ENCODE peak calls at places on chromosomes 12 and 14, in eight cellular contexts. One of them, this sample, is unnamed.

GRCh38 chr12:1922985-1923384 is 4.5 kb upstream of the CACNA2D4 start:
- DNase-seq in aorta: peak; percentile 28
- DNase-seq in effector memory CD4-positive, alpha-beta T cell: no peak
- DNase-seq in adrenal gland: peak; percentile 5
- DNase-seq in endothelial cell of umbilical vein: no peak
- DNase-seq in fibroblast of mammary gland: no peak
- DNase-seq in sigmoid colon: no peak
- DNase-seq in fibroblast of pulmonary artery: no peak
- DNase-seq in this sample: no peak

GRCh38 chr12:70520847-70521246 is 116.4 kb downstream of the PTPRB start:
- DNase-seq in aorta: no peak
- DNase-seq in fibroblast of mammary gland: no peak
- DNase-seq in fibroblast of pulmonary artery: no peak
- DNase-seq in adrenal gland: no peak
- DNase-seq in effector memory CD4-positive, alpha-beta T cell: no peak
- DNase-seq in endothelial cell of umbilical vein: no peak
- DNase-seq in sigmoid colon: no peak
- DNase-seq in this sample: no peak

GRCh38 chr12:108828774-108829173 is 28.6 kb downstream of the SSH1 start:
- DNase-seq in fibroblast of pulmonary artery: peak; percentile 90
- DNase-seq in aorta: no peak
- DNase-seq in effector memory CD4-positive, alpha-beta T cell: no peak
- DNase-seq in sigmoid colon: no peak
- DNase-seq in endothelial cell of umbilical vein: peak; percentile 78
- DNase-seq in adrenal gland: no peak
- DNase-seq in fibroblast of mammary gland: peak; percentile 98
- DNase-seq in this sample: peak; percentile 76

GRCh38 chr12:70806827-70807226 is 113.7 kb downstream of the PTPRR start:
- DNase-seq in endothelial cell of umbilical vein: no peak
- DNase-seq in effector memory CD4-positive, alpha-beta T cell: no peak
- DNase-seq in sigmoid colon: no peak
- DNase-seq in fibroblast of pulmonary artery: no peak
- DNase-seq in fibroblast of mammary gland: no peak
- DNase-seq in adrenal gland: no peak
- DNase-seq in aorta: no peak
- DNase-seq in this sample: no peak

GRCh38 chr14:52730708-52731111 is 744 bp downstream of the STYX start:
- DNase-seq in aorta: no peak
- DNase-seq in fibroblast of mammary gland: peak; percentile 23
- DNase-seq in fibroblast of pulmonary artery: peak; percentile 21
- DNase-seq in endothelial cell of umbilical vein: peak; percentile 61
- DNase-seq in sigmoid colon: no peak
- DNase-seq in effector memory CD4-positive, alpha-beta T cell: no peak
- DNase-seq in adrenal gland: no peak
- DNase-seq in this sample: no peak

GRCh38 chr12:88247241-88247643 is 105.1 kb downstream of the TMTC3 start:
- DNase-seq in effector memory CD4-positive, alpha-beta T cell: no peak
- DNase-seq in sigmoid colon: no peak
- DNase-seq in endothelial cell of umbilical vein: peak; percentile 46
- DNase-seq in aorta: no peak
- DNase-seq in adrenal gland: no peak
- DNase-seq in fibroblast of mammary gland: peak; percentile 92
- DNase-seq in fibroblast of pulmonary artery: peak; percentile 75
- DNase-seq in this sample: peak; percentile 89

GRCh38 chr12:27777141-27777540 is 2.9 kb upstream of the KLHL42 start:
- DNase-seq in adrenal gland: no peak
- DNase-seq in endothelial cell of umbilical vein: no peak
- DNase-seq in fibroblast of mammary gland: no peak
- DNase-seq in effector memory CD4-positive, alpha-beta T cell: no peak
- DNase-seq in sigmoid colon: no peak
- DNase-seq in fibroblast of pulmonary artery: no peak
- DNase-seq in aorta: no peak
- DNase-seq in this sample: no peak

GRCh38 chr12:19398376-19399363 is 40.6 kb upstream of the AEBP2 start:
- DNase-seq in effector memory CD4-positive, alpha-beta T cell: no peak
- DNase-seq in adrenal gland: no peak
- DNase-seq in aorta: no peak
- DNase-seq in endothelial cell of umbilical vein: no peak
- DNase-seq in fibroblast of pulmonary artery: peak; percentile 45
- DNase-seq in sigmoid colon: no peak
- DNase-seq in fibroblast of mammary gland: peak; percentile 85
- DNase-seq in this sample: no peak

GRCh38 chr14:97106166-97106565 is 309.0 kb downstream of the VRK1 start:
- DNase-seq in adrenal gland: no peak
- DNase-seq in effector memory CD4-positive, alpha-beta T cell: no peak
- DNase-seq in sigmoid colon: no peak
- DNase-seq in fibroblast of mammary gland: no peak
- DNase-seq in fibroblast of pulmonary artery: no peak
- DNase-seq in aorta: no peak
- DNase-seq in endothelial cell of umbilical vein: no peak
- DNase-seq in this sample: no peak

GRCh38 chr12:106179086-106179485 is 40.3 kb upstream of the NUAK1 start:
- DNase-seq in adrenal gland: no peak
- DNase-seq in fibroblast of mammary gland: peak; percentile 50
- DNase-seq in endothelial cell of umbilical vein: no peak
- DNase-seq in effector memory CD4-positive, alpha-beta T cell: no peak
- DNase-seq in fibroblast of pulmonary artery: no peak
- DNase-seq in aorta: no peak
- DNase-seq in sigmoid colon: peak; percentile 86
- DNase-seq in this sample: no peak

GRCh38 chr14:33539918-33540357 is 410.9 kb downstream of the EGLN3 start:
- DNase-seq in fibroblast of mammary gland: no peak
- DNase-seq in endothelial cell of umbilical vein: peak; percentile 76
- DNase-seq in sigmoid colon: no peak
- DNase-seq in effector memory CD4-positive, alpha-beta T cell: no peak
- DNase-seq in fibroblast of pulmonary artery: peak; percentile 50
- DNase-seq in aorta: no peak
- DNase-seq in adrenal gland: no peak
- DNase-seq in this sample: no peak

GRCh38 chr12:32662665-32663064 is 16.4 kb upstream of the DNM1L start:
- DNase-seq in sigmoid colon: no peak
- DNase-seq in adrenal gland: no peak
- DNase-seq in fibroblast of mammary gland: no peak
- DNase-seq in aorta: no peak
- DNase-seq in fibroblast of pulmonary artery: no peak
- DNase-seq in endothelial cell of umbilical vein: no peak
- DNase-seq in effector memory CD4-positive, alpha-beta T cell: no peak
- DNase-seq in this sample: no peak

GRCh38 chr12:131597327-131597726 is 113.6 kb upstream of the SFSWAP start:
- DNase-seq in adrenal gland: no peak
- DNase-seq in effector memory CD4-positive, alpha-beta T cell: no peak
- DNase-seq in fibroblast of mammary gland: no peak
- DNase-seq in endothelial cell of umbilical vein: no peak
- DNase-seq in sigmoid colon: no peak
- DNase-seq in fibroblast of pulmonary artery: no peak
- DNase-seq in aorta: no peak
- DNase-seq in this sample: no peak

GRCh38 chr14:33742166-33742565 is 208.7 kb downstream of the EGLN3 start:
- DNase-seq in endothelial cell of umbilical vein: no peak
- DNase-seq in effector memory CD4-positive, alpha-beta T cell: no peak
- DNase-seq in sigmoid colon: no peak
- DNase-seq in fibroblast of mammary gland: no peak
- DNase-seq in fibroblast of pulmonary artery: no peak
- DNase-seq in aorta: no peak
- DNase-seq in adrenal gland: no peak
- DNase-seq in this sample: no peak

GRCh38 chr12:77402726-77403125 is 337.4 kb upstream of the E2F7 start:
- DNase-seq in effector memory CD4-positive, alpha-beta T cell: no peak
- DNase-seq in sigmoid colon: no peak
- DNase-seq in fibroblast of pulmonary artery: peak; percentile 42
- DNase-seq in fibroblast of mammary gland: peak; percentile 40
- DNase-seq in endothelial cell of umbilical vein: peak; percentile 44
- DNase-seq in adrenal gland: no peak
- DNase-seq in aorta: no peak
- DNase-seq in this sample: no peak

GRCh38 chr14:104688755-104689619 is at the start of gene INF2:
- DNase-seq in fibroblast of mammary gland: peak; percentile 47
- DNase-seq in sigmoid colon: no peak
- DNase-seq in aorta: peak; percentile 75
- DNase-seq in adrenal gland: peak; percentile 68
- DNase-seq in endothelial cell of umbilical vein: peak; percentile 35
- DNase-seq in fibroblast of pulmonary artery: peak; percentile 45
- DNase-seq in effector memory CD4-positive, alpha-beta T cell: peak; percentile 33
- DNase-seq in this sample: peak; percentile 66

GRCh38 chr12:16602412-16602811 is 3.5 kb downstream of the LMO3 start:
- DNase-seq in effector memory CD4-positive, alpha-beta T cell: no peak
- DNase-seq in fibroblast of pulmonary artery: no peak
- DNase-seq in aorta: no peak
- DNase-seq in endothelial cell of umbilical vein: no peak
- DNase-seq in adrenal gland: no peak
- DNase-seq in fibroblast of mammary gland: no peak
- DNase-seq in sigmoid colon: no peak
- DNase-seq in this sample: no peak

GRCh38 chr12:16603265-16603915 is 2.6 kb downstream of the LMO3 start:
- DNase-seq in effector memory CD4-positive, alpha-beta T cell: no peak
- DNase-seq in fibroblast of mammary gland: no peak
- DNase-seq in sigmoid colon: no peak
- DNase-seq in fibroblast of pulmonary artery: no peak
- DNase-seq in adrenal gland: no peak
- DNase-seq in aorta: no peak
- DNase-seq in endothelial cell of umbilical vein: no peak
- DNase-seq in this sample: no peak

GRCh38 chr12:16604853-16605252 is 1.1 kb downstream of the LMO3 start:
- DNase-seq in endothelial cell of umbilical vein: no peak
- DNase-seq in fibroblast of pulmonary artery: no peak
- DNase-seq in fibroblast of mammary gland: peak; percentile 2
- DNase-seq in aorta: no peak
- DNase-seq in effector memory CD4-positive, alpha-beta T cell: no peak
- DNase-seq in adrenal gland: peak; percentile 17
- DNase-seq in sigmoid colon: peak; percentile 76
- DNase-seq in this sample: no peak

GRCh38 chr12:16605666-16606116 is 271 bp downstream of the LMO3 start:
- DNase-seq in fibroblast of pulmonary artery: peak; percentile 44
- DNase-seq in adrenal gland: peak; percentile 25
- DNase-seq in effector memory CD4-positive, alpha-beta T cell: no peak
- DNase-seq in endothelial cell of umbilical vein: peak; percentile 15
- DNase-seq in aorta: no peak
- DNase-seq in fibroblast of mammary gland: peak; percentile 28
- DNase-seq in sigmoid colon: peak; percentile 66
- DNase-seq in this sample: peak; percentile 12

DNA sequence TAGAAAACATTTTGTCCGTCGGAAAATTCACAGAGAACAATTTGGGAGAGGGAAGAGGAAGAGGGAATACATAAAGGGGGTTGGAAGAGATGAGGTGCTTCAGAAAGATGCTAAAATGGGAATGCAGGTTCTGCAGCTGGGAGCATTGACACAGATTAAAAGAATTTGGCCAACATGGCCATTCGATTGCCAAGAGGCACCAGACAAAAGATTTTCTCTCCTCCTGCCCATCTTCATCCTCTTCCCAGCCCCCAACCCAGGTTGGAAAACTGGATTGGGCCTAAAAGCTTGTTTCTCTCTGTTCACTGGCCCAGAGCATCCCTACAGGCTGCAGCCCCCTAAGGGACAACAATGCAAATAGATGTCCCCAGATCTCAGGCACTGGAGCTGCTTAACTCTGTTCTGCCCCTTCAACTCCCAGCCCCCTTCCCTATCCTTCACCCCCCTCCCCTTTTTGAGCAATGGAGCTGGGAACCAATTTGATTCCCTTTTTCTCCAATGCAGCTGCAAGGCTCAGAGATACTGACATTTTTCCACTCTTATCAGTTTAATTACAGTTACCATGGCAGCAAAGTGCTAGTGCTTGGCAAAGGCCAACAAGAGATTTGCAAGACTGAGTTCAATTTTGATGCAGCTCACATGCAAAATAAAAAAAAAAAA is 1.9 kb downstream of the LMO3 start:
- DNase-seq in sigmoid colon: no peak
- DNase-seq in aorta: no peak
- DNase-seq in fibroblast of mammary gland: no peak
- DNase-seq in endothelial cell of umbilical vein: no peak
- DNase-seq in effector memory CD4-positive, alpha-beta T cell: no peak
- DNase-seq in fibroblast of pulmonary artery: peak; percentile 36
- DNase-seq in adrenal gland: no peak
- DNase-seq in this sample: no peak
- H3K4me3 ChIP-seq in sigmoid colon: peak overlapping the region; percentile 50
- H3K4me3 ChIP-seq in aorta: no peak overlapping the region
- H3K4me3 ChIP-seq in fibroblast of mammary gland: no peak overlapping the region
- H3K4me3 ChIP-seq in endothelial cell of umbilical vein: no peak overlapping the region
- H3K4me3 ChIP-seq in effector memory CD4-positive, alpha-beta T cell: no peak overlapping the region
- H3K4me3 ChIP-seq in fibroblast of pulmonary artery: peak overlapping the region; percentile 79
- H3K4me3 ChIP-seq in adrenal gland: no peak overlapping the region
- H3K4me3 ChIP-seq in this sample: no peak overlapping the region

GRCh38 chr12:3054374-3054773 is 22.8 kb upstream of the TSPAN9 start:
- DNase-seq in fibroblast of mammary gland: no peak
- DNase-seq in fibroblast of pulmonary artery: no peak
- DNase-seq in adrenal gland: no peak
- DNase-seq in effector memory CD4-positive, alpha-beta T cell: no peak
- DNase-seq in aorta: peak; percentile 19
- DNase-seq in sigmoid colon: no peak
- DNase-seq in endothelial cell of umbilical vein: no peak
- DNase-seq in this sample: no peak

GRCh38 chr12:3049176-3049575 is 28.0 kb upstream of the TSPAN9 start:
- DNase-seq in aorta: no peak
- DNase-seq in effector memory CD4-positive, alpha-beta T cell: no peak
- DNase-seq in fibroblast of pulmonary artery: no peak
- DNase-seq in sigmoid colon: no peak
- DNase-seq in fibroblast of mammary gland: no peak
- DNase-seq in endothelial cell of umbilical vein: no peak
- DNase-seq in adrenal gland: no peak
- DNase-seq in this sample: no peak

GRCh38 chr12:3049596-3050314 is 27.4 kb upstream of the TSPAN9 start:
- DNase-seq in adrenal gland: no peak
- DNase-seq in effector memory CD4-positive, alpha-beta T cell: no peak
- DNase-seq in fibroblast of pulmonary artery: no peak
- DNase-seq in endothelial cell of umbilical vein: no peak
- DNase-seq in fibroblast of mammary gland: no peak
- DNase-seq in aorta: no peak
- DNase-seq in sigmoid colon: no peak
- DNase-seq in this sample: no peak

GRCh38 chr12:3055712-3056467 is 21.3 kb upstream of the TSPAN9 start:
- DNase-seq in endothelial cell of umbilical vein: no peak
- DNase-seq in effector memory CD4-positive, alpha-beta T cell: no peak
- DNase-seq in fibroblast of pulmonary artery: no peak
- DNase-seq in sigmoid colon: no peak
- DNase-seq in aorta: peak; percentile 14
- DNase-seq in adrenal gland: no peak
- DNase-seq in fibroblast of mammary gland: no peak
- DNase-seq in this sample: no peak

GRCh38 chr12:3054993-3055711 is 22.0 kb upstream of the TSPAN9 start:
- DNase-seq in endothelial cell of umbilical vein: no peak
- DNase-seq in fibroblast of mammary gland: peak; percentile 33
- DNase-seq in effector memory CD4-positive, alpha-beta T cell: no peak
- DNase-seq in fibroblast of pulmonary artery: peak; percentile 29
- DNase-seq in aorta: peak; percentile 21
- DNase-seq in sigmoid colon: peak; percentile 84
- DNase-seq in adrenal gland: no peak
- DNase-seq in this sample: no peak
- H3K4me3 ChIP-seq in endothelial cell of umbilical vein: no peak overlapping the region
- H3K4me3 ChIP-seq in fibroblast of mammary gland: no peak overlapping the region
- H3K4me3 ChIP-seq in effector memory CD4-positive, alpha-beta T cell: no peak overlapping the region
- H3K4me3 ChIP-seq in fibroblast of pulmonary artery: no peak overlapping the region
- H3K4me3 ChIP-seq in aorta: no peak overlapping the region
- H3K4me3 ChIP-seq in sigmoid colon: no peak overlapping the region
- H3K4me3 ChIP-seq in adrenal gland: no peak overlapping the region
- H3K4me3 ChIP-seq in this sample: no peak overlapping the region

GRCh38 chr12:47077206-47078085 is 2.0 kb upstream of the PCED1B start:
- DNase-seq in endothelial cell of umbilical vein: no peak
- DNase-seq in sigmoid colon: no peak
- DNase-seq in adrenal gland: no peak
- DNase-seq in fibroblast of mammary gland: no peak
- DNase-seq in effector memory CD4-positive, alpha-beta T cell: no peak
- DNase-seq in fibroblast of pulmonary artery: no peak
- DNase-seq in aorta: no peak
- DNase-seq in this sample: no peak
- H3K4me3 ChIP-seq in endothelial cell of umbilical vein: no peak overlapping the region
- H3K4me3 ChIP-seq in sigmoid colon: peak overlapping the region; percentile 91
- H3K4me3 ChIP-seq in adrenal gland: no peak overlapping the region
- H3K4me3 ChIP-seq in fibroblast of mammary gland: no peak overlapping the region
- H3K4me3 ChIP-seq in effector memory CD4-positive, alpha-beta T cell: no peak overlapping the region
- H3K4me3 ChIP-seq in fibroblast of pulmonary artery: peak overlapping the region; percentile 94
- H3K4me3 ChIP-seq in aorta: peak overlapping the region; percentile 95
- H3K4me3 ChIP-seq in this sample: peak overlapping the region; percentile 4

GRCh38 chr12:3256103-3256551 is 178.9 kb downstream of the TSPAN9 start:
- DNase-seq in endothelial cell of umbilical vein: no peak
- DNase-seq in fibroblast of mammary gland: no peak
- DNase-seq in effector memory CD4-positive, alpha-beta T cell: no peak
- DNase-seq in fibroblast of pulmonary artery: no peak
- DNase-seq in adrenal gland: no peak
- DNase-seq in aorta: no peak
- DNase-seq in sigmoid colon: no peak
- DNase-seq in this sample: no peak
- H3K4me3 ChIP-seq in endothelial cell of umbilical vein: no peak overlapping the region
- H3K4me3 ChIP-seq in fibroblast of mammary gland: no peak overlapping the region
- H3K4me3 ChIP-seq in effector memory CD4-positive, alpha-beta T cell: no peak overlapping the region
- H3K4me3 ChIP-seq in fibroblast of pulmonary artery: no peak overlapping the region
- H3K4me3 ChIP-seq in adrenal gland: no peak overlapping the region
- H3K4me3 ChIP-seq in aorta: no peak overlapping the region
- H3K4me3 ChIP-seq in sigmoid colon: no peak overlapping the region
- H3K4me3 ChIP-seq in this sample: no peak overlapping the region

This sample was measured in MG63.